ENCODE peak calls at places on chromosomes 4 and X, in seven cellular contexts. M, V, Y, U, P, R and H are unnamed samples. For H3K4me1, the result is how much of the 10 kb centered on the place peaks cover.

GRCh38 chr4:1763550-1764080 is 29.5 kb upstream of the FGFR3 start:
- DNase-seq in R (peak), U (peak), V (peak), Y (no peak), P (no peak), M (peak), H (no peak)

GRCh38 chr4:139942284-139942683 is 211.7 kb downstream of the MAML3 start:
- DNase-seq in M (no peak), Y (no peak), R (no peak), V (no peak), U (no peak), P (no peak), H (no peak)

GRCh38 chr4:6571608-6572007 is 3.4 kb upstream of the MAN2B2 start:
- DNase-seq in V (no peak), P (no peak), Y (peak), U (no peak), M (no peak), R (no peak), H (no peak)

GRCh38 chr4:80125252-80126177 is 52.5 kb upstream of the ANTXR2 start:
- DNase-seq in Y (peak), M (peak), V (no peak), U (peak), P (peak), R (peak), H (peak)

GRCh38 chrX:136880003-136880451 is 498 bp downstream of the RBMX start:
- DNase-seq in V (peak), Y (peak), M (peak), U (no peak), R (peak), P (peak), H (no peak)

GRCh38 chr4:186627226-186627865 is 72.0 kb upstream of the MTNR1A start:
- DNase-seq in Y (peak), M (peak), V (no peak), R (peak), P (no peak), U (peak), H (peak)

GRCh38 chr4:172998527-172999469 is 169.8 kb upstream of the GALNT7 start:
- DNase-seq in Y (peak), M (peak), P (no peak), V (no peak), R (peak), U (peak), H (peak)

GRCh38 chr4:159048166-159048886 is 54.6 kb upstream of the RAPGEF2 start:
- DNase-seq in R (peak), U (peak), Y (peak), V (peak), M (peak), P (no peak), H (peak)

GRCh38 chr4:40325406-40326019 is 9.6 kb upstream of the CHRNA9 start:
- DNase-seq in Y (peak), R (peak), P (peak), M (peak), U (peak), V (no peak), H (no peak)

GRCh38 chr4:134001057-134001456 is 200.5 kb downstream of the PABPC4L start:
- DNase-seq in V (no peak), M (no peak), P (no peak), U (no peak), Y (no peak), R (no peak), H (peak)

GRCh38 chr4:145842224-145842887 is 96.3 kb downstream of the ZNF827 start:
- DNase-seq in R (peak), M (no peak), Y (no peak), U (peak), P (no peak), V (no peak), H (no peak)

GRCh38 chr4:72613959-72614358 is 44.9 kb upstream of the ADAMTS3 start:
- DNase-seq in P (no peak), U (no peak), R (no peak), M (no peak), V (no peak), Y (no peak), H (no peak)

GRCh38 chr4:150387983-150388382 is 194.0 kb upstream of the MAB21L2 start:
- DNase-seq in V (no peak), U (no peak), Y (no peak), R (no peak), M (no peak), P (no peak), H (no peak)

GRCh38 chr4:155614111-155614762 is 52.4 kb upstream of the GUCY1A1 start:
- DNase-seq in R (peak), V (no peak), P (no peak), M (peak), Y (no peak), U (peak), H (peak)

GRCh38 chr4:104494161-104494560 is 533 bp downstream of the CXXC4 start:
- DNase-seq in Y (no peak), P (no peak), M (peak), V (no peak), R (no peak), U (no peak), H (no peak)

GRCh38 chr4:91114386-91114785 is 987.2 kb downstream of the CCSER1 start:
- DNase-seq in M (no peak), P (no peak), V (no peak), Y (no peak), U (no peak), R (no peak), H (no peak)

GRCh38 chrX:129748265-129748664 is 9.5 kb downstream of the XPNPEP2 start:
- DNase-seq in U (peak), V (no peak), R (peak), P (no peak), M (peak), Y (no peak), H (no peak)

GRCh38 chrX:137999542-137999941 is 433.6 kb downstream of the ZIC3 start:
- DNase-seq in U (no peak), M (no peak), R (no peak), Y (no peak), V (no peak), P (no peak), H (no peak)

GRCh38 chr4:64405761-64406160 is 3.5 kb downstream of the TECRL start:
- DNase-seq in P (no peak), M (no peak), Y (no peak), R (no peak), V (no peak), U (no peak), H (no peak)

GRCh38 chr4:52577285-52577968 is 81.7 kb downstream of the USP46 start:
- DNase-seq in R (peak), P (no peak), Y (no peak), U (peak), M (peak), V (no peak), H (peak)

GRCh38 chr4:33737721-33738120 is 2506.6 kb downstream of the ARAP2 start:
- DNase-seq in M (no peak), P (no peak), R (no peak), Y (no peak), U (no peak), V (no peak), H (no peak)

GRCh38 chr4:60757986-60758385 is 442.1 kb upstream of the ADGRL3 start:
- DNase-seq in U (peak), P (no peak), Y (no peak), R (peak), V (no peak), M (no peak), H (no peak)

GRCh38 chrX:154373340-154374306 is 811 bp downstream of the FLNA start:
- DNase-seq in Y (peak), M (peak), P (no peak), R (peak), U (peak), V (peak), H (peak)

GRCh38 chr4:105994061-105994460 is 98.8 kb downstream of the NPNT start:
- DNase-seq in R (no peak), Y (no peak), U (no peak), V (no peak), M (no peak), P (no peak), H (no peak)

GRCh38 chr4:109560687-109561452 is 824 bp downstream of the MCUB start:
- DNase-seq in V (peak), R (peak), P (peak), U (peak), M (peak), Y (peak), H (peak)

GRCh38 chrX:70434914-70435586 is 9.6 kb upstream of the DLG3 start:
- DNase-seq in U (peak), V (peak), M (peak), R (peak), P (no peak), Y (no peak), H (no peak)

GRCh38 chrX:16484338-16484737 is 165.6 kb upstream of the S100G start:
- DNase-seq in V (no peak), M (peak), R (peak), Y (peak), P (peak), U (peak), H (peak)

GRCh38 chr4:156251373-156252065 is 297.9 kb upstream of the CTSO start:
- DNase-seq in Y (no peak), V (no peak), U (peak), M (no peak), R (no peak), P (no peak), H (no peak)

GRCh38 chrX:44447214-44447613 is 95.4 kb downstream of the FUNDC1 start:
- DNase-seq in Y (no peak), U (no peak), P (no peak), R (no peak), M (no peak), V (no peak), H (no peak)

GRCh38 chrX:72003811-72004750 is 93.4 kb downstream of the NHSL2 start:
- DNase-seq in M (peak), P (no peak), Y (peak), U (peak), R (peak), V (peak), H (no peak)

GRCh38 chrX:56746996-56747395 is 18.0 kb downstream of the NBDY start:
- DNase-seq in M (no peak), P (no peak), Y (no peak), U (no peak), V (no peak), R (no peak), H (peak)

GRCh38 chrX:118724775-118725174 is 2.6 kb upstream of the IL13RA1 start:
- DNase-seq in P (no peak), M (peak), Y (peak), U (peak), R (peak), V (no peak), H (no peak)

GRCh38 chr4:73019462-73020047 is 50.0 kb downstream of the COX18 start:
- DNase-seq in Y (peak), V (peak), P (peak), M (peak), U (peak), R (peak), H (no peak)

DNA sequence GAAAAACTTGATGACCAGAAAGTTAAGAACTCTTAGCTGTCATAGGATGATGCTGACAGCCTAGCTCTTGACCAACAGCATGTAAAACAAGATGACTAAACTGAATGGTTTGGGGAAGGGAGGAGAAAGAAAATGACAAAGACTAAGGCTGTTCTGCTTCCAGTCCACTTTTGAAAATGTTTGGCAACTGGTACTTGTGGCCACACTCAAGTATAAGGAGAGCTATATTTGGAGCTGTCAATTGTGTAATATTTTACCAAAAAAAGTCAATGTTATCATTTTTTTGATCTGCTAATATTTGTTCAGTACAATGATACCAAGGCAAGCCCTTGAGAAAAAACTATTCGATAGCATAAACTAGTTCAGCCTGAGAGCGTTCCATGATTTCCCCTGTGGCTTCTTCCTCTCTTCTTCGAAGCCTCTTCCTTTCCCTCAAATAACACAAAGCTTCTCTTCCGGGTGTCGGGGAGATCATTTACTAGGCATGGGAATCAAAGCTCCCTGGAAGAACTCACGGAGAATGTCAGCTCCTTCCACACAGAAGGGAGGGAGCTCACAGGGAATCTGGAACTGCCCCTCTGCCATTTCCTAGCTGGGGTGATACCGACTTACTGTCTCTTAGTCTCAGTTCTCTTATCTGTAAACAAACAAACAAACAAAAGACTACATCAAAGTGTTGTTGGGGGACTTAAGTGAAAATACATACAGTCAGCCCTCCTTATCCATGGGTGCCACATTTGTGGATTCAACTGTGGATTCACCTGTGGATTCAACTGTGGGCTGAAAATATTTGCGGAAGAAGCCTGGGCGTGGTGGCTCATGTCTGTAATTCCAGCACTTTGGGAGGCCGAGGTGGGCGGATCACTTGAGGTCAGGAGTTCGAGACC is 82.6 kb downstream of the SCD5 start:
- DNase-seq in U (peak), Y (no peak), V (no peak), P (no peak), M (peak), R (peak), H (peak)
- H3K4me1 ChIP-seq in U (under half), Y (under half), V (under half), P (under half), M (under half), R (under half), H (under half)

GRCh38 chr4:152101546-152102183 is 340.9 kb upstream of the GATB start:
- DNase-seq in M (no peak), U (no peak), Y (no peak), R (no peak), V (no peak), P (no peak), H (no peak)

GRCh38 chr4:152104846-152105462 is 344.1 kb upstream of the GATB start:
- DNase-seq in V (no peak), Y (no peak), U (no peak), P (no peak), M (no peak), R (no peak), H (no peak)

GRCh38 chr4:152104286-152104685 is 343.5 kb upstream of the GATB start:
- DNase-seq in Y (no peak), M (no peak), R (no peak), U (no peak), P (no peak), V (no peak), H (no peak)

GRCh38 chr4:152102184-152103000 is 341.6 kb upstream of the GATB start:
- DNase-seq in M (peak), R (no peak), V (no peak), P (no peak), Y (peak), U (peak), H (peak)

DNA sequence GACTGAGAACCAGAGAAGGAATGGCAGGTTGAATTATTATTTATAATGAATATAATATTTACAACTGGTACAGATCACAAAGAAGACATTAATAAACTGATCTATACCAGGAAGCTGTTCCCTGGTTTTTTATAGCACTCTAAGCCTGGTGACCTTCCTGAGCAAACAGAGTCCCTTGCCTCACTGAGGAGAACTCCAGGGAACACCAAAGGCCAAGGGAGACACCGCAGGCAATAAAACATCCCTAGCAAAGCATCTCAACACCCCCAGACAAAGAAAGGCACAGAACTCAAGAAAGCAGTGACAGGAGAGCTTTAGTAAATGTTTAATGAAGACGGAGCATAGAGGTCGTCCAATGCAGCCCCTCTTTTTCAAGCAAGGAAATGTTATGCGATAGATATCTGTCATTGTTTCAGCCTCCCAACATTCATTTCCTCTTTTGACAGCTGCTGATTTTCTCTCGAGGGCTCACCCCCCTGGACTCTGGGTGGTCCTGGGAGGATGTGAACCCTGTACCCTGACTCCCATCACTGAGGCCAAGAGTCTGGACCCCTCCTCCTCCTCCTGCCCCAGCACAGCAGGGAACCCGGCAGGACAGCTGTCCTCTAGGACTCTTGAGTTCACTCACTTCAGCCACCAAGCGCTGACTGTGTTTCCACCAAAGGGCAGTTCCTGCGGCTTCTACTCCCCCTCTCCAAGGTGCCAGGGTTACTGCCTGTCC is 342.5 kb upstream of the GATB start:
- DNase-seq in R (no peak), V (no peak), U (no peak), M (no peak), P (no peak), Y (no peak), H (no peak)
- H3K4me1 ChIP-seq in R (under half), V (half or more), U (under half), M (under half), P (half or more), Y (half or more), H (under half)

GRCh38 chr4:45453258-45453841 is 670.5 kb downstream of the GABRG1 start:
- DNase-seq in V (no peak), P (no peak), Y (peak), M (peak), R (peak), U (peak), H (peak)

DNA sequence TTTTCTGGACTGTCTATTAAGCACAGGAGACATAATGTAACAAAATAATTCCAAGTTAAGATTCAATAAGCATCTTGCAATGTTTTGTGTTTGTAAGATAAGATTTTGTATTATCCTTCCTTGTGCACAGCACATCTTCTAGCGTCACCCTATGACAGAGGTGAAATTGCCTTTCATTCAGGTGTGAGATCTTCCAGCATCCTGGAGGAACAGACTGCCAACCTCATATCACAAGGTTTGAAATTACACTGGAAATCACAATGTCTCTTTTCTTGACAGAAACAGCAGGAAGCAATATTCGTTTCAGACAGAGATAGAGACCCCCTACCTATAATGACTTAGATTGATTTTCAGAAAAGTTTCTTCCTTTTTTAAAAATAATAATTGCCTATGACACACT is 668.6 kb downstream of the GABRG1 start:
- DNase-seq in P (no peak), V (no peak), Y (no peak), U (no peak), R (no peak), M (no peak), H (no peak)
- H3K4me1 ChIP-seq in P (under half), V (under half), Y (under half), U (under half), R (under half), M (under half), H (under half)

GRCh38 chrX:46627044-46627443 is 53.5 kb downstream of the CHST7 start:
- DNase-seq in Y (no peak), M (no peak), R (no peak), P (no peak), V (no peak), U (no peak), H (no peak)
- H3K4me1 ChIP-seq in Y (under half), M (under half), R (under half), P (under half), V (under half), U (under half), H (under half)

GRCh38 chr4:8140915-8141314 is 17.7 kb downstream of the ABLIM2 start:
- DNase-seq in P (no peak), R (no peak), M (no peak), V (no peak), U (no peak), Y (no peak), H (no peak)
- H3K4me1 ChIP-seq in P (under half), R (under half), M (under half), V (under half), U (under half), Y (under half), H (under half)

DNA sequence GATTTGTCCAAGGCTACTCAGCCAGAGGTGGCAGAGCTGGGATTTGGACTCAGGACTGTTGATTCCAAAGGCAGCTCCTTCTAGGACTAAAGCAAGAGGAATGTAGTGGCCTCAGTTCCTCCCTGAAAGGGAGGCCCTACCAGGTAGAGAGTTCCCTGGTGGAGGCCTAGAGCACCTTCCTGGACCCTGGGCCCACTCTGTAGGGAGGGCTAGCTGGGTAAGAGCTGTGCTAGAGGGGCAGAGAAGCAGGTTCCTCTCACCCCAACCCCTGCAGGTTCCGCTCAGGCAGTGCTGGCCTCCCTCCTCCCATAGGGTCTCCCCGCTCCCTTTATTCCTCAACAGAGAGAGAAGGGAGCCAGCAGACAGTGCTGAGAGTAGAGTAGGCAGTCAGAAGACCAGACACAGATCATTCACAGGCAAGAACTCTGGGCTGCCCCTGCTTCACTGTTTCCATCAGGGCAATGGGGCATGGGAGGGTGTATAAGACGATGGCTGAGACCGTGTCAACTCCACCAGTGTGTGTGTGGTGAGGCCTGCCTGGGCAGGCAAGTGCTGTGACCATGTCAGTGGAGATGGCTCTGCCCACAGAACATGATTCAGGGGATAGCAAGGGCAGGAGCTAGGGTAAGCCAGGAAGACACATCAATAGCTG is 12.4 kb upstream of the PJA1 start:
- DNase-seq in P (no peak), U (no peak), Y (no peak), V (no peak), M (no peak), R (no peak), H (no peak)
- H3K4me1 ChIP-seq in P (under half), U (under half), Y (under half), V (under half), M (under half), R (under half), H (under half)

DNA sequence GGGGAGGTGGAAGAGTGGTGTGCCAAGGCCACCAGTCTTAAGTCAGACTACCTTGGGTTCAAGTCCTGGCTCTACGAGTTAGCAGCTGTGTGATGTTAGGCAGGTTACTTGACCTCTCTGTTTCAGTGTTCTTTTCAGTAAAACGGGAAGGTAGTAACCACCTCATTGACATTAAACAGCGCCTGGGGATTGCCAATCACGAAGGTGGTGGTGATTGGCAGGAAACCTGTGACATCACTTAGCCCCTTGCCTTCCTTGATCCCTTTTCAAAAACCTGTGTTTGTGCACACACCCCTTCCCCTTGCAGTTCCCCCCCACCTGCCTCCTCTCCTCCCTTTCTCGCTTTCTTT is 7.6 kb downstream of the KLF3 start:
- DNase-seq in M (no peak), U (no peak), R (no peak), V (no peak), P (peak), Y (no peak), H (no peak)
- H3K4me1 ChIP-seq in M (half or more), U (under half), R (half or more), V (half or more), P (half or more), Y (half or more), H (half or more)